ENCODE peak calls at places on chromosomes 5 and 9, in seven cellular contexts. V is ovary, Z is breast epithelium, M is GM12878, B is lower leg skin, N is IMR-90, D is upper lobe of left lung. S is an unnamed sample.
A peak's percentile ranks its signal among the peaks of the same experiment; 100 is the strongest.

GRCh38 chr5:73171495-73171894 is 1.5 kb upstream of the TMEM174 start:
- DNase-seq in V (no peak), Z (no peak), M (no peak), B (no peak), N (no peak), D (no peak), S (no peak)

GRCh38 chr9:121323449-121324151 is 46.5 kb downstream of the STOM start:
- DNase-seq in V (no peak), Z (no peak), M (no peak), B (no peak), N (no peak), D (no peak), S (no peak)

GRCh38 chr9:114357911-114358328 is 28.3 kb downstream of the ORM2 start:
- DNase-seq in V (no peak), Z (no peak), M (no peak), B (no peak), N (no peak), D (no peak), S (no peak)

GRCh38 chr5:777756-778161 is 6.8 kb downstream of the ZDHHC11B start:
- DNase-seq in V (no peak), Z (no peak), M (no peak), B (no peak), N (no peak), D (peak; percentile 22), S (no peak)

GRCh38 chr9:71145179-71145578 is 23.8 kb upstream of the TRPM3 start:
- DNase-seq in V (no peak), Z (no peak), M (no peak), B (no peak), N (no peak), D (peak; percentile 51), S (no peak)

GRCh38 chr5:28729067-28729466 is 1690.7 kb upstream of the CDH9 start:
- DNase-seq in V (no peak), Z (no peak), M (no peak), B (no peak), N (no peak), D (no peak), S (no peak)

GRCh38 chr5:1312993-1313833 is 18.3 kb upstream of the TERT start:
- DNase-seq in V (no peak), Z (no peak), M (peak; percentile 95), B (peak; percentile 70), N (no peak), D (peak; percentile 22), S (no peak)

GRCh38 chr5:123340928-123341327 is 82.3 kb downstream of the CEP120 start:
- DNase-seq in V (no peak), Z (no peak), M (no peak), B (no peak), N (no peak), D (no peak), S (no peak)

GRCh38 chr5:140806834-140807775 is at the start of gene PCDHA4:
- DNase-seq in V (peak; percentile 41), Z (no peak), M (no peak), B (peak; percentile 81), N (no peak), D (no peak), S (no peak)

GRCh38 chr5:169173372-169173771 is 127.6 kb downstream of the SLIT3 start:
- DNase-seq in V (no peak), Z (no peak), M (no peak), B (no peak), N (no peak), D (no peak), S (no peak)

GRCh38 chr9:109403116-109403515 is 82.3 kb upstream of the EPB41L4B start:
- DNase-seq in V (no peak), Z (no peak), M (no peak), B (no peak), N (no peak), D (no peak), S (no peak)

GRCh38 chr9:76296561-76297276 is 97.5 kb downstream of the RFK start:
- DNase-seq in V (no peak), Z (no peak), M (no peak), B (no peak), N (no peak), D (no peak), S (no peak)

GRCh38 chr5:126777974-126778674 is 1.2 kb downstream of the LMNB1 start:
- DNase-seq in V (peak; percentile 83), Z (peak; percentile 57), M (peak; percentile 89), B (peak; percentile 97), N (peak; percentile 95), D (peak; percentile 95), S (peak; percentile 69)
- TF ChIP-seq POLR2A in V (peak; percentile 20), Z (no peak), M (peak; percentile 71), B (no peak), N (peak; percentile 39), D (peak; percentile 51), S (peak; percentile 69)

GRCh38 chr5:181234116-181234454 is 9.6 kb downstream of the RACK1 start:
- DNase-seq in V (no peak), Z (no peak), M (no peak), B (peak; percentile 66), N (no peak), D (no peak), S (no peak)

GRCh38 chr5:181233436-181234115 is 10.1 kb downstream of the RACK1 start:
- DNase-seq in V (no peak), Z (no peak), M (no peak), B (peak; percentile 77), N (no peak), D (no peak), S (no peak)

GRCh38 chr5:181235689-181236366 is 7.9 kb downstream of the RACK1 start:
- DNase-seq in V (no peak), Z (no peak), M (no peak), B (peak; percentile 58), N (no peak), D (no peak), S (no peak)

GRCh38 chr5:181235323-181235688 is 8.4 kb downstream of the RACK1 start:
- DNase-seq in V (no peak), Z (no peak), M (no peak), B (no peak), N (no peak), D (no peak), S (no peak)

DNA sequence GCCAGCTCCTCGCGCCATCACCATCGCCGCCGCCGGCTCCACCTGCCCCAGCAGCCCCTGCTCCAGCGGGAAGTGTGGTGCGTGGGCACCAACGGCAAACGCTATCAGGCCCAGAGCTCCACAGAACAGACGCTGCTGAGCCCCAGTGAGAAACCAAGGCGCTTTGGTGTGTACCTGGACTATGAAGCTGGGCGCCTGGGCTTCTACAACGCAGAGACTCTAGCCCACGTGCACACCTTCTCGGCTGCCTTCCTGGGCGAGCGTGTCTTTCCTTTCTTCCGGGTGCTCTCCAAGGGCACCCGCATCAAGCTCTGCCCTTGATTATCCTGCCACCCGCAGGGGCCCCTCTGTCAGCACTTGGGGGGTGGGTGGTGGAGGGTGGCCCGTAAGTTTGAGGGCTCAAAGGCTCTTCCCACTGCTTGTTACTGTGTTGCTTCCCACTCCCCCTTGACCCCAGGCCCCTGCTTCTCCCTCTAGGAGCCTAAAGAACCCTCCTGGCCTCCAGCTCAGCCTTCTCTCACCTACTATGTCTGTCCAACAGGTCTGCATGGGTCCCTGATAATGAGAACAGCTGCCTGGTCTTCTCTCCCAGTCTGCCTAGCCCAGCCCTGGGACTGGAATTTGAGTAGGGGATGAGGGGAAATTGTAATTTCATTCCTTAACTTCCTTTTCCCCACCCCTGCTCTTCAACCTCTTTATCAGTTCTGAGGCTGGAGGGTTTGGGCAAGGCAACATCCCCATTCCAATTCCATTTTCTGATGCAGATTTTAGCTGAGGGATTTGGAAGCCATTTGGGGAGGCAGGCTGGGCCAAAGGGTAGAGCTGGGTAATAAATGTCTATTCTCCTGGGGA is 9.0 kb downstream of the RACK1 start:
- DNase-seq in V (no peak), Z (no peak), M (no peak), B (peak; percentile 58), N (no peak), D (no peak), S (no peak)
- TF ChIP-seq POLR2A in V (no peak), Z (no peak), M (peak; percentile 68), B (no peak), N (peak; percentile 15), D (no peak), S (peak; percentile 15)

DNA sequence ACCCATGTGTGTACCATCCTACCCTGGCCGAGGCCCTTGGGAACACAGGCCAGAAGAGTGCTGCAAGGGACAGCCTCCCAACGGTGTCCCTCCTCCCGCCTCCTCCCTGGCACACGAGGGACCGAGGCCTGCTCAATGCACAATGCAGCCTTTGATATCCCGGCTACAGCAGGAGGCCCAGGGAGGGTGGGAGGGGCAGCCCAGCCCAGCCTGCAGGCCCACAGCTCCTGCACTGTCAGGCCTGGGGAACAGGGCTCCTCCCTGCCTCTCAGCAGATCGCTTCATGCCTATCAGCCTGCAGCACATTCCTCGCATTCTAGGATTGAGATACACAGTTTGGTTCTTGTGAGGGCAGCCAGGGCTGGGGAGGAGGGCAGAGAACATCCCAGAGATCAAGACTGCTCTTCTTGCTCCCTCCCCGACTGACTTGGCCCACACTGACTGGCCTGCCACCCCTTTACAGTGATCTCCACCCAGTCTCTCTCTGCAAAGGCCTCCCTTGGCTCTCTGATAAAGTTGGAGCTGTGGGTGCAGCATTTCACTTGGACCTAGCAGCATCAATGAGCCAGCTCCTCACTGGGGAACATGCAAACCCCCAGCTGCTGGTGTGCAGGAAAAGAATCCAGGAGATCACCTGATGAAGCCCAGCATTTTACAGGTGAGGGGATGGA is at the start of gene SH3TC2:
- DNase-seq in V (no peak), Z (peak; percentile 48), M (no peak), B (peak; percentile 83), N (peak; percentile 61), D (no peak), S (peak; percentile 69)
- TF ChIP-seq POLR2A in V (no peak), Z (no peak), M (no peak), B (no peak), N (no peak), D (no peak), S (peak; percentile 34)

GRCh38 chr9:112142420-112142819 is 32.7 kb downstream of the SUSD1 start:
- DNase-seq in V (no peak), Z (no peak), M (no peak), B (no peak), N (no peak), D (no peak), S (no peak)

GRCh38 chr9:112144807-112145206 is 30.3 kb downstream of the SUSD1 start:
- DNase-seq in V (no peak), Z (no peak), M (no peak), B (no peak), N (no peak), D (no peak), S (no peak)

GRCh38 chr9:112137066-112137465 is 38.0 kb downstream of the SUSD1 start:
- DNase-seq in V (no peak), Z (no peak), M (no peak), B (no peak), N (no peak), D (no peak), S (no peak)

GRCh38 chr9:112145886-112146285 is 29.2 kb downstream of the SUSD1 start:
- DNase-seq in V (no peak), Z (no peak), M (no peak), B (no peak), N (peak; percentile 11), D (no peak), S (no peak)

GRCh38 chr9:112140936-112141335 is 34.2 kb downstream of the SUSD1 start:
- DNase-seq in V (no peak), Z (no peak), M (no peak), B (no peak), N (peak; percentile 22), D (no peak), S (no peak)
- TF ChIP-seq POLR2A in V (no peak), Z (no peak), M (no peak), B (no peak), N (no peak), D (no peak), S (no peak)